ENCODE peak calls at places on chromosomes 5 and 9, in five cellular contexts. One of them, this sample, is unnamed.

GRCh38 chr5:145804701-145805100 is 30.4 kb downstream of the PRELID2 start:
- DNase-seq in uterus: no peak
- DNase-seq in body of pancreas: no peak
- DNase-seq in A549: no peak
- DNase-seq in endothelial cell of umbilical vein: no peak
- DNase-seq in this sample: no peak

GRCh38 chr5:1279443-1280151 is 15.3 kb downstream of the TERT start:
- DNase-seq in endothelial cell of umbilical vein: no peak
- DNase-seq in uterus: no peak
- DNase-seq in body of pancreas: no peak
- DNase-seq in A549: no peak
- DNase-seq in this sample: peak; percentile 77

GRCh38 chr5:138102454-138103320 is 18.9 kb downstream of the WNT8A start:
- DNase-seq in uterus: no peak
- DNase-seq in body of pancreas: no peak
- DNase-seq in endothelial cell of umbilical vein: no peak
- DNase-seq in A549: no peak
- DNase-seq in this sample: no peak

GRCh38 chr9:88197781-88198345 is 59.6 kb upstream of the SPATA31C2 start:
- DNase-seq in body of pancreas: no peak
- DNase-seq in endothelial cell of umbilical vein: no peak
- DNase-seq in A549: peak; percentile 76
- DNase-seq in uterus: peak; percentile 25
- DNase-seq in this sample: no peak

GRCh38 chr5:115855959-115856358 is 14.2 kb downstream of the AP3S1 start:
- DNase-seq in endothelial cell of umbilical vein: no peak
- DNase-seq in A549: no peak
- DNase-seq in body of pancreas: no peak
- DNase-seq in uterus: no peak
- DNase-seq in this sample: no peak

GRCh38 chr5:134511796-134512660 is 13.4 kb upstream of the JADE2 start:
- DNase-seq in uterus: peak; percentile 85
- DNase-seq in body of pancreas: peak; percentile 83
- DNase-seq in A549: peak; percentile 82
- DNase-seq in endothelial cell of umbilical vein: no peak
- DNase-seq in this sample: peak; percentile 79

GRCh38 chr9:137240321-137240840 is 706 bp upstream of the TUBB4B start:
- DNase-seq in uterus: peak; percentile 75
- DNase-seq in endothelial cell of umbilical vein: peak; percentile 75
- DNase-seq in A549: peak; percentile 80
- DNase-seq in body of pancreas: peak; percentile 76
- DNase-seq in this sample: peak; percentile 91

GRCh38 chr5:76813982-76814562 is 4.8 kb upstream of the F2RL1 start:
- DNase-seq in A549: peak; percentile 92
- DNase-seq in endothelial cell of umbilical vein: peak; percentile 54
- DNase-seq in uterus: no peak
- DNase-seq in body of pancreas: no peak
- DNase-seq in this sample: no peak

GRCh38 chr5:77642915-77643653 is 4.6 kb upstream of the OTP start:
- DNase-seq in endothelial cell of umbilical vein: no peak
- DNase-seq in uterus: no peak
- DNase-seq in body of pancreas: no peak
- DNase-seq in A549: no peak
- DNase-seq in this sample: no peak

GRCh38 chr5:99019812-99020697 is 91.2 kb upstream of the CHD1 start:
- DNase-seq in body of pancreas: no peak
- DNase-seq in uterus: no peak
- DNase-seq in A549: peak; percentile 40
- DNase-seq in endothelial cell of umbilical vein: peak; percentile 93
- DNase-seq in this sample: no peak

GRCh38 chr9:131277673-131278420 is 1.5 kb upstream of the FAM78A start:
- DNase-seq in endothelial cell of umbilical vein: peak; percentile 86
- DNase-seq in body of pancreas: peak; percentile 68
- DNase-seq in uterus: peak; percentile 80
- DNase-seq in A549: peak; percentile 69
- DNase-seq in this sample: peak; percentile 85

GRCh38 chr5:72380491-72381274 is 60.5 kb downstream of the PTCD2 start:
- DNase-seq in uterus: no peak
- DNase-seq in body of pancreas: no peak
- DNase-seq in A549: no peak
- DNase-seq in endothelial cell of umbilical vein: no peak
- DNase-seq in this sample: no peak

GRCh38 chr5:176868126-176868525 is 31.0 kb downstream of the HK3 start:
- DNase-seq in A549: no peak
- DNase-seq in endothelial cell of umbilical vein: no peak
- DNase-seq in uterus: no peak
- DNase-seq in body of pancreas: no peak
- DNase-seq in this sample: no peak

GRCh38 chr9:121350993-121351561 is 19.0 kb downstream of the STOM start:
- DNase-seq in endothelial cell of umbilical vein: peak; percentile 98
- DNase-seq in A549: peak; percentile 60
- DNase-seq in uterus: peak; percentile 76
- DNase-seq in body of pancreas: peak; percentile 61
- DNase-seq in this sample: peak; percentile 82

GRCh38 chr5:36150676-36151433 is 832 bp downstream of the LMBRD2 start:
- DNase-seq in uterus: no peak
- DNase-seq in A549: peak; percentile 63
- DNase-seq in body of pancreas: peak; percentile 24
- DNase-seq in endothelial cell of umbilical vein: peak; percentile 59
- DNase-seq in this sample: no peak

GRCh38 chr9:134221273-134222017 is 57.1 kb upstream of the RNU6ATAC start:
- DNase-seq in body of pancreas: no peak
- DNase-seq in endothelial cell of umbilical vein: no peak
- DNase-seq in uterus: no peak
- DNase-seq in A549: no peak
- DNase-seq in this sample: no peak

GRCh38 chr9:121860744-121861143 is 209.3 kb downstream of the DAB2IP start:
- DNase-seq in A549: no peak
- DNase-seq in endothelial cell of umbilical vein: peak; percentile 62
- DNase-seq in uterus: peak; percentile 73
- DNase-seq in body of pancreas: no peak
- DNase-seq in this sample: no peak

GRCh38 chr5:7586499-7586898 is 190.6 kb downstream of the ADCY2 start:
- DNase-seq in A549: no peak
- DNase-seq in endothelial cell of umbilical vein: no peak
- DNase-seq in body of pancreas: no peak
- DNase-seq in uterus: no peak
- DNase-seq in this sample: no peak

GRCh38 chr9:4666042-4666699 is at the start of gene SPATA6L:
- DNase-seq in A549: peak; percentile 63
- DNase-seq in body of pancreas: peak; percentile 76
- DNase-seq in uterus: peak; percentile 69
- DNase-seq in endothelial cell of umbilical vein: peak; percentile 71
- DNase-seq in this sample: peak; percentile 86
- TF ChIP-seq CTCF in A549: peak; percentile 15
- TF ChIP-seq CTCF in body of pancreas: no peak
- TF ChIP-seq CTCF in uterus: no peak
- TF ChIP-seq CTCF in endothelial cell of umbilical vein: peak; percentile 36
- TF ChIP-seq CTCF in this sample: no peak

GRCh38 chr9:126722922-126723806 is 81.7 kb upstream of the ZBTB43 start:
- DNase-seq in A549: no peak
- DNase-seq in endothelial cell of umbilical vein: no peak
- DNase-seq in body of pancreas: peak; percentile 16
- DNase-seq in uterus: peak; percentile 42
- DNase-seq in this sample: no peak
- TF ChIP-seq POLR2A in A549: no peak
- TF ChIP-seq POLR2A in endothelial cell of umbilical vein: no peak
- TF ChIP-seq POLR2A in body of pancreas: no peak
- TF ChIP-seq POLR2A in uterus: no peak
- TF ChIP-seq POLR2A in this sample: no peak

GRCh38 chr9:132309056-132309455 is 45.7 kb downstream of the SETX start:
- DNase-seq in endothelial cell of umbilical vein: no peak
- DNase-seq in A549: no peak
- DNase-seq in uterus: no peak
- DNase-seq in body of pancreas: no peak
- DNase-seq in this sample: no peak

GRCh38 chr9:132312426-132312825 is 42.4 kb downstream of the SETX start:
- DNase-seq in A549: no peak
- DNase-seq in endothelial cell of umbilical vein: no peak
- DNase-seq in body of pancreas: no peak
- DNase-seq in uterus: no peak
- DNase-seq in this sample: no peak

GRCh38 chr9:132311978-132312377 is 42.8 kb downstream of the SETX start:
- DNase-seq in endothelial cell of umbilical vein: no peak
- DNase-seq in body of pancreas: no peak
- DNase-seq in uterus: no peak
- DNase-seq in A549: no peak
- DNase-seq in this sample: no peak

DNA sequence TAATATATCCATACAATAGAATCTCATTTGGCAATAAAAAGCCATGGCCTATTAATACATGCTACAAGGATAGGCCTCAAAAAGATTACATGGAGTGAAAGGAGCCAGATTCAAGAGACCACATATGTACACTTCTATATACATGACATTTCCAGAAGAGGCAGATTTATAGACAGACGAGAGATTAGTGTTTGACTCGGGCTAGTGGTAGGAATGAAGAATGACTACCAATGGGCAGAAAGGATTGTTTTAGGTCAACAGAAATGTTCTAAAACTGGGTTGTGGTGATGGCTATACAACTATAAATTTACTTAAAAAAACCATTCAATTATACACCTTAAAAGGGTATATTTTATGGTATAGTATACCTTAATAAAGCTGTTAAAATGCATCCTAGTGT is 41.9 kb downstream of the SETX start:
- DNase-seq in A549: peak; percentile 17
- DNase-seq in uterus: no peak
- DNase-seq in endothelial cell of umbilical vein: no peak
- DNase-seq in body of pancreas: no peak
- DNase-seq in this sample: no peak
- TF ChIP-seq CTCF in A549: no peak
- TF ChIP-seq CTCF in uterus: no peak
- TF ChIP-seq CTCF in endothelial cell of umbilical vein: no peak
- TF ChIP-seq CTCF in body of pancreas: no peak
- TF ChIP-seq CTCF in this sample: no peak

GRCh38 chr9:19662213-19662612 is 126.6 kb downstream of the SLC24A2 start:
- DNase-seq in A549: no peak
- DNase-seq in uterus: no peak
- DNase-seq in body of pancreas: no peak
- DNase-seq in endothelial cell of umbilical vein: no peak
- DNase-seq in this sample: no peak
- TF ChIP-seq POLR2A in A549: no peak
- TF ChIP-seq POLR2A in uterus: no peak
- TF ChIP-seq POLR2A in body of pancreas: no peak
- TF ChIP-seq POLR2A in endothelial cell of umbilical vein: no peak
- TF ChIP-seq POLR2A in this sample: no peak

GRCh38 chr9:20044686-20045085 is 255.8 kb upstream of the SLC24A2 start:
- DNase-seq in A549: no peak
- DNase-seq in uterus: no peak
- DNase-seq in endothelial cell of umbilical vein: no peak
- DNase-seq in body of pancreas: no peak
- DNase-seq in this sample: no peak

GRCh38 chr9:20041717-20042116 is 252.9 kb upstream of the SLC24A2 start:
- DNase-seq in endothelial cell of umbilical vein: no peak
- DNase-seq in body of pancreas: no peak
- DNase-seq in A549: no peak
- DNase-seq in uterus: no peak
- DNase-seq in this sample: no peak

GRCh38 chr9:20043035-20043434 is 254.2 kb upstream of the SLC24A2 start:
- DNase-seq in uterus: no peak
- DNase-seq in endothelial cell of umbilical vein: no peak
- DNase-seq in A549: no peak
- DNase-seq in body of pancreas: no peak
- DNase-seq in this sample: no peak

GRCh38 chr9:20042312-20042711 is 253.5 kb upstream of the SLC24A2 start:
- DNase-seq in uterus: no peak
- DNase-seq in A549: no peak
- DNase-seq in body of pancreas: no peak
- DNase-seq in endothelial cell of umbilical vein: no peak
- DNase-seq in this sample: no peak

GRCh38 chr9:20043461-20043860 is 254.6 kb upstream of the SLC24A2 start:
- DNase-seq in uterus: no peak
- DNase-seq in A549: no peak
- DNase-seq in body of pancreas: no peak
- DNase-seq in endothelial cell of umbilical vein: no peak
- DNase-seq in this sample: no peak
- TF ChIP-seq CTCF in uterus: no peak
- TF ChIP-seq CTCF in A549: no peak
- TF ChIP-seq CTCF in body of pancreas: no peak
- TF ChIP-seq CTCF in endothelial cell of umbilical vein: no peak
- TF ChIP-seq CTCF in this sample: no peak

GRCh38 chr5:173057062-173057924 is 1.1 kb downstream of the CREBRF start:
- DNase-seq in A549: peak; percentile 99
- DNase-seq in endothelial cell of umbilical vein: peak; percentile 99
- DNase-seq in body of pancreas: peak; percentile 99
- DNase-seq in uterus: peak; percentile 98
- DNase-seq in this sample: peak; percentile 100
- TF ChIP-seq POLR2A in A549: peak; percentile 60
- TF ChIP-seq POLR2A in endothelial cell of umbilical vein: peak; percentile 37
- TF ChIP-seq POLR2A in body of pancreas: no peak
- TF ChIP-seq POLR2A in uterus: peak; percentile 40
- TF ChIP-seq POLR2A in this sample: no peak

GRCh38 chr5:174459832-174460448 is 264.4 kb upstream of the MSX2 start:
- DNase-seq in uterus: no peak
- DNase-seq in body of pancreas: no peak
- DNase-seq in A549: no peak
- DNase-seq in endothelial cell of umbilical vein: no peak
- DNase-seq in this sample: no peak

GRCh38 chr5:174459071-174459702 is 265.2 kb upstream of the MSX2 start:
- DNase-seq in A549: no peak
- DNase-seq in endothelial cell of umbilical vein: no peak
- DNase-seq in body of pancreas: no peak
- DNase-seq in uterus: no peak
- DNase-seq in this sample: no peak

GRCh38 chr5:174462128-174462527 is 262.3 kb upstream of the MSX2 start:
- DNase-seq in A549: no peak
- DNase-seq in uterus: no peak
- DNase-seq in body of pancreas: no peak
- DNase-seq in endothelial cell of umbilical vein: no peak
- DNase-seq in this sample: no peak

DNA sequence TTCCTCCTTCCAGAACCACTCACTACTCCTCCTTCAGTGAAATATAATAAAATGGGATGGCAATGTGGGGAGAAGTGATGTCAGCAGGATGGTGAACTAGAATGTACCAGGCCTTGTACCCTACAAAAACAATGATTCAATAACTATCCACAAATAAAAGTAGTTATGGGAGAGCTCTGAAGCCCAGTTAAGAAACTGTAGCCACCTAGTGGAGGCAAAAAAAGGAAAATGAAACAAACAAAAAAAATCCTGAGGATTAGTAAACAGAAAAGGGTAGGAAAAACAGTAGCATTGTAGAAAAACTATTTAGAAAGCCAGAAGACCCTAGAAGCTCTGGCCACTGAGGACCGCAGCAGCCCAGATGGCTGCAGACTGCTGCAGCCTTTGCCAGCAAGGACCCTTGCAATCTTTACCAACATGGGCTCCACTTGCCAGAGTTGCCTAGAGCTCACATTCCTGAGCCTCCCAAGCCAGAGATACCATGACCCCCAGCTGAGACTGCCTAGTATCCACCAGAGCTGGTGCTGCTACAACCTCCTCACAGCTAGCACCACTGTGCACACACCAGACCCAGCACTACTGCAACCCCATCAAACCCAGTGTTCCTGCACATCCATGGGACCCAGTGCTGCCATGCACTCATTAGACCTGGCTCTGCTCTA is 259.7 kb upstream of the MSX2 start:
- DNase-seq in endothelial cell of umbilical vein: no peak
- DNase-seq in body of pancreas: no peak
- DNase-seq in A549: no peak
- DNase-seq in uterus: no peak
- DNase-seq in this sample: no peak
- TF ChIP-seq CTCF in endothelial cell of umbilical vein: no peak
- TF ChIP-seq CTCF in body of pancreas: no peak
- TF ChIP-seq CTCF in A549: no peak
- TF ChIP-seq CTCF in uterus: no peak
- TF ChIP-seq CTCF in this sample: no peak

This sample was measured in suprapubic skin.